ENCODE peak calls at places on chromosomes 5 and 9, in five cellular contexts. U, G, B, H and P are unnamed samples.

GRCh38 chr5:124468671-124469411 is 277.6 kb downstream of the ZNF608 start:
- DNase-seq in U (peak; percentile 37), G (no peak), B (no peak), H (no peak), P (no peak)

GRCh38 chr5:54317511-54318260 is 7.3 kb upstream of the ARL15 start:
- DNase-seq in U (no peak), G (no peak), B (peak; percentile 46), H (no peak), P (no peak)

GRCh38 chr9:93683331-93684134 is 107.1 kb downstream of the PHF2 start:
- DNase-seq in U (no peak), G (no peak), B (no peak), H (no peak), P (no peak)

GRCh38 chr9:97880336-97880735 is 27.3 kb downstream of the FOXE1 start:
- DNase-seq in U (no peak), G (no peak), B (peak; percentile 34), H (no peak), P (no peak)

GRCh38 chr5:36073595-36074216 is 7.0 kb upstream of the UGT3A2 start:
- DNase-seq in U (peak; percentile 50), G (no peak), B (no peak), H (peak; percentile 38), P (peak; percentile 22)

GRCh38 chr5:95731571-95732554 is 727 bp downstream of the RHOBTB3 start:
- DNase-seq in U (peak; percentile 61), G (peak; percentile 3), B (peak; percentile 34), H (peak; percentile 20), P (peak; percentile 69)

GRCh38 chr9:107586493-107586892 is 96.9 kb upstream of the KLF4 start:
- DNase-seq in U (no peak), G (no peak), B (no peak), H (no peak), P (no peak)

GRCh38 chr9:112032009-112032408 is 135.4 kb downstream of the UGCG start:
- DNase-seq in U (no peak), G (no peak), B (no peak), H (no peak), P (no peak)

GRCh38 chr9:89538874-89539273 is 41.0 kb upstream of the SEMA4D start:
- DNase-seq in U (no peak), G (no peak), B (no peak), H (no peak), P (no peak)

GRCh38 chr9:103942652-103943051 is 151.5 kb upstream of the SMC2 start:
- DNase-seq in U (no peak), G (no peak), B (no peak), H (no peak), P (no peak)

GRCh38 chr9:133888048-133888778 is 103.9 kb downstream of the VAV2 start:
- DNase-seq in U (peak; percentile 37), G (no peak), B (no peak), H (peak; percentile 83), P (peak; percentile 66)

GRCh38 chr9:84788803-84789462 is 119.4 kb downstream of the NTRK2 start:
- DNase-seq in U (no peak), G (no peak), B (no peak), H (no peak), P (no peak)

GRCh38 chr5:88824892-88825781 is 57.8 kb downstream of the MEF2C start:
- DNase-seq in U (no peak), G (no peak), B (peak; percentile 67), H (no peak), P (no peak)

GRCh38 chr5:150641826-150642566 is 1.5 kb downstream of the SYNPO start:
- DNase-seq in U (peak; percentile 0), G (no peak), B (no peak), H (no peak), P (no peak)

GRCh38 chr9:109906766-109907382 is 126.9 kb downstream of the PALM2AKAP2 start:
- DNase-seq in U (no peak), G (no peak), B (peak; percentile 71), H (peak; percentile 8), P (no peak)

GRCh38 chr9:5562806-5563416 is 52.6 kb downstream of the PDCD1LG2 start:
- DNase-seq in U (no peak), G (no peak), B (no peak), H (no peak), P (no peak)

GRCh38 chr9:108078823-108079222 is 589.3 kb upstream of the KLF4 start:
- DNase-seq in U (no peak), G (no peak), B (no peak), H (no peak), P (no peak)

GRCh38 chr5:1648806-1649205 is 125.0 kb upstream of the LPCAT1 start:
- DNase-seq in U (no peak), G (no peak), B (no peak), H (no peak), P (no peak)

GRCh38 chr9:36934478-36935065 is 99.5 kb downstream of the PAX5 start:
- DNase-seq in U (no peak), G (no peak), B (no peak), H (no peak), P (peak; percentile 62)

GRCh38 chr9:63817622-63818518 is 1467.1 kb downstream of the FOXD4L5 start:
- DNase-seq in U (peak; percentile 34), G (peak; percentile 59), B (peak; percentile 8), H (peak; percentile 10), P (peak; percentile 35)

GRCh38 chr5:123690821-123691220 is 178.8 kb downstream of the CSNK1G3 start:
- DNase-seq in U (no peak), G (no peak), B (peak; percentile 17), H (no peak), P (no peak)

GRCh38 chr5:52799358-52799982 is 11.8 kb downstream of the ITGA1 start:
- DNase-seq in U (peak; percentile 82), G (no peak), B (peak; percentile 79), H (peak; percentile 72), P (peak; percentile 36)

GRCh38 chr9:70060883-70061507 is 17.3 kb downstream of the MAMDC2 start:
- DNase-seq in U (no peak), G (no peak), B (no peak), H (no peak), P (no peak)

GRCh38 chr5:123262275-123262823 is 160.9 kb downstream of the CEP120 start:
- DNase-seq in U (no peak), G (no peak), B (no peak), H (no peak), P (no peak)

GRCh38 chr9:89564257-89564878 is 40.4 kb upstream of the GADD45G start:
- DNase-seq in U (peak; percentile 65), G (no peak), B (no peak), H (peak; percentile 50), P (peak; percentile 59)

GRCh38 chr9:21686738-21687137 is 115.7 kb upstream of the MTAP start:
- DNase-seq in U (no peak), G (no peak), B (peak; percentile 62), H (no peak), P (no peak)

GRCh38 chr5:172935096-172935495 is 24.1 kb upstream of the RPL26L1 start:
- DNase-seq in U (no peak), G (no peak), B (no peak), H (no peak), P (no peak)

GRCh38 chr9:99870126-99870525 is 36.3 kb upstream of the STX17 start:
- DNase-seq in U (no peak), G (no peak), B (peak; percentile 20), H (no peak), P (no peak)

GRCh38 chr5:1380910-1381309 is 36.0 kb upstream of the CLPTM1L start:
- DNase-seq in U (no peak), G (no peak), B (no peak), H (no peak), P (no peak)

GRCh38 chr9:127846451-127847154 is 7.9 kb downstream of the ENG start:
- DNase-seq in U (no peak), G (no peak), B (no peak), H (no peak), P (no peak)

GRCh38 chr9:81183763-81184162 is 505.6 kb downstream of the TLE1 start:
- DNase-seq in U (no peak), G (no peak), B (peak; percentile 86), H (no peak), P (no peak)

GRCh38 chr5:88480245-88480644 is 211.6 kb upstream of the TMEM161B start:
- DNase-seq in U (no peak), G (no peak), B (no peak), H (no peak), P (peak; percentile 15)

GRCh38 chr5:149153193-149153750 is 12.0 kb downstream of the ABLIM3 start:
- DNase-seq in U (no peak), G (no peak), B (no peak), H (no peak), P (no peak)
- H3K4me1 ChIP-seq in U (no peaks in the 10 kb centered on the region), G (no peaks in the 10 kb centered on the region), B (peaks cover 39% of the 10 kb centered on the region), H (peaks cover 88% of the 10 kb centered on the region), P (no peaks in the 10 kb centered on the region)

GRCh38 chr9:113042884-113043657 is 13.5 kb downstream of the ZFP37 start:
- DNase-seq in U (no peak), G (no peak), B (no peak), H (no peak), P (no peak)
- H3K9me3 ChIP-seq in U (peaks cover 71% of the 10 kb centered on the region), G (peaks cover 59% of the 10 kb centered on the region), B (peaks cover 67% of the 10 kb centered on the region), H (peaks cover 93% of the 10 kb centered on the region), P (peaks cover 10% of the 10 kb centered on the region)

DNA sequence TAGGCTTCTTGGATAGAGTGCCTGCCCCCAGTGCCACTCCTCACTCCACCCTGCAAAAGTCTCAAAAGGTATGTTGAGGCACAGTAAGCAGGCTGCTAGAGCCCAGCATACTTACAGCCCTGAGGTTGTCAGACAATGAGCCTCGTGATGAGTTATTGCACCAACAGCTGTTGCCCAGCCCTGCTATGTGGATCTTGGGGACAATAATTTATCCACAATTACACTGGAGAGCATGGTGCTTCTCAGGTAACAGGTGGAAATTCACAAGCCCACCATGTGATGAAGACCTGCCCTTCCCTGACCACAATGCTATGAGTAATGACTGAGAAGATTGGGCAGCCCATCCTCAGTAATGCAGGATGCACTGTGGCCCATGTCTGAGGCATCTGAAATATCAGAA is 36.5 kb downstream of the KCNIP1 start:
- DNase-seq in U (no peak), G (no peak), B (no peak), H (no peak), P (no peak)
- H3K4me1 ChIP-seq in U (peaks cover 9% of the 10 kb centered on the region), G (no peaks in the 10 kb centered on the region), B (no peaks in the 10 kb centered on the region), H (no peaks in the 10 kb centered on the region), P (no peaks in the 10 kb centered on the region)

GRCh38 chr5:136598901-136599300 is 233.6 kb upstream of the TRPC7 start:
- DNase-seq in U (no peak), G (no peak), B (no peak), H (no peak), P (no peak)
- H3K9me3 ChIP-seq in U (no peaks in the 10 kb centered on the region), G (no peaks in the 10 kb centered on the region), B (no peaks in the 10 kb centered on the region), H (peaks cover 26% of the 10 kb centered on the region), P (peaks cover 2% of the 10 kb centered on the region)

GRCh38 chr5:34494111-34494755 is 161.9 kb upstream of the RAI14 start:
- DNase-seq in U (no peak), G (no peak), B (peak; percentile 87), H (no peak), P (no peak)
- H3K4me1 ChIP-seq in U (peaks cover 11% of the 10 kb centered on the region), G (no peaks in the 10 kb centered on the region), B (peaks cover 26% of the 10 kb centered on the region), H (peaks cover 75% of the 10 kb centered on the region), P (no peaks in the 10 kb centered on the region)

DNA sequence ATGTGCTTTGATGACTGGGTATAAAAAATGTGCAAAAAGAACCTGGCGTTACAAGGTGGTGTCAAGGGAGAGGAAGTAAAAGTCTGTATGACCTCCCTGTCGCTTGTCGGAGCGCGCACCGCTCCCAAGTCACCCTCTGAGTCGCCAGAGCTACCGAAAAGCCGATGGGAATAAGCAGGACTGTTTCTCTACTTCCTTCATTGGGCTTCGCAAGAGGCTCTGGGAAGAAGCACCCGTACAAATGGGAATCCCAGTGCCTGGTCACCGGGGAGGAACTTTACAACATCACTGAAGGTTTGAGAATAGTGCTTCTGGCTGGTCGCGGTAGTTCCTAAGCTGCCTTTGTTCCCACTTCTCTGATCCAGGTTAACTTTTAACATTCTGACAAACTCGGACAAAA is 1.3 kb upstream of the DMRT2 start:
- DNase-seq in U (no peak), G (no peak), B (no peak), H (no peak), P (no peak)
- H3K9me3 ChIP-seq in U (no peaks in the 10 kb centered on the region), G (no peaks in the 10 kb centered on the region), B (peaks cover 25% of the 10 kb centered on the region), H (no peaks in the 10 kb centered on the region), P (no peaks in the 10 kb centered on the region)

GRCh38 chr5:115841382-115842088 is at the start of the genes AP3S1 and ATG12:
- DNase-seq in U (peak; percentile 93), G (peak; percentile 84), B (peak; percentile 91), H (peak; percentile 88), P (peak; percentile 91)
- H3K4me1 ChIP-seq in U (peaks cover 19% of the 10 kb centered on the region), G (peaks cover 39% of the 10 kb centered on the region), B (peaks cover 5% of the 10 kb centered on the region), H (peaks cover 50% of the 10 kb centered on the region), P (peaks cover 4% of the 10 kb centered on the region)